ENCODE peak calls at places on chromosomes 13 and 19, in four cellular contexts. One of them, this sample, is unnamed. For H3K4me1, the result is how much of the 10 kb centered on the place peaks cover.

GRCh38 chr13:73989244-73989843 is 144.9 kb downstream of the KLF12 start:
- DNase-seq in tibial artery: no peak
- DNase-seq in neural progenitor cell: no peak
- DNase-seq in tibial nerve: no peak
- DNase-seq in this sample: no peak

GRCh38 chr13:113001251-113002140 is 32.5 kb downstream of the MCF2L start:
- DNase-seq in tibial nerve: no peak
- DNase-seq in neural progenitor cell: peak
- DNase-seq in tibial artery: no peak
- DNase-seq in this sample: no peak

GRCh38 chr19:45899919-45900589 is 2.4 kb downstream of the MYPOP start:
- DNase-seq in neural progenitor cell: no peak
- DNase-seq in tibial nerve: no peak
- DNase-seq in tibial artery: no peak
- DNase-seq in this sample: no peak

GRCh38 chr19:49567722-49568454 is 12.5 kb downstream of the NOSIP start:
- DNase-seq in neural progenitor cell: no peak
- DNase-seq in tibial artery: no peak
- DNase-seq in tibial nerve: no peak
- DNase-seq in this sample: no peak

GRCh38 chr13:47413112-47413511 is 516.3 kb upstream of the HTR2A start:
- DNase-seq in tibial artery: no peak
- DNase-seq in tibial nerve: no peak
- DNase-seq in neural progenitor cell: no peak
- DNase-seq in this sample: no peak

GRCh38 chr13:101289764-101290163 is 126.5 kb downstream of the NALCN start:
- DNase-seq in neural progenitor cell: peak
- DNase-seq in tibial nerve: no peak
- DNase-seq in tibial artery: no peak
- DNase-seq in this sample: no peak

GRCh38 chr13:112652512-112653458 is 37.1 kb upstream of the ATP11A start:
- DNase-seq in tibial nerve: no peak
- DNase-seq in tibial artery: no peak
- DNase-seq in neural progenitor cell: no peak
- DNase-seq in this sample: no peak

GRCh38 chr13:71876648-71877279 is 9.8 kb upstream of the DACH1 start:
- DNase-seq in tibial artery: no peak
- DNase-seq in neural progenitor cell: no peak
- DNase-seq in tibial nerve: no peak
- DNase-seq in this sample: no peak

GRCh38 chr19:18520848-18521691 is 800 bp downstream of the ELL start:
- DNase-seq in tibial nerve: peak
- DNase-seq in tibial artery: peak
- DNase-seq in neural progenitor cell: peak
- DNase-seq in this sample: peak

GRCh38 chr19:7521551-7522071 is 813 bp upstream of the MCOLN1 start:
- DNase-seq in tibial nerve: no peak
- DNase-seq in neural progenitor cell: peak
- DNase-seq in tibial artery: no peak
- DNase-seq in this sample: no peak

GRCh38 chr13:36302289-36302688 is 4.7 kb upstream of the CCDC169 start:
- DNase-seq in neural progenitor cell: no peak
- DNase-seq in tibial nerve: no peak
- DNase-seq in tibial artery: no peak
- DNase-seq in this sample: no peak

GRCh38 chr13:93398167-93398566 is 171.6 kb downstream of the GPC6 start:
- DNase-seq in neural progenitor cell: no peak
- DNase-seq in tibial artery: no peak
- DNase-seq in tibial nerve: no peak
- DNase-seq in this sample: no peak

GRCh38 chr13:43848250-43848649 is 31.3 kb downstream of the CCDC122 start:
- DNase-seq in tibial nerve: no peak
- DNase-seq in neural progenitor cell: no peak
- DNase-seq in tibial artery: no peak
- DNase-seq in this sample: no peak

GRCh38 chr13:98746968-98747367 is 5.5 kb downstream of the SLC15A1 start:
- DNase-seq in tibial artery: no peak
- DNase-seq in neural progenitor cell: no peak
- DNase-seq in tibial nerve: no peak
- DNase-seq in this sample: no peak

GRCh38 chr19:34402074-34402600 is 2.1 kb upstream of the PDCD2L start:
- DNase-seq in tibial artery: no peak
- DNase-seq in neural progenitor cell: no peak
- DNase-seq in tibial nerve: no peak
- DNase-seq in this sample: no peak

GRCh38 chr13:72726721-72727416 is 560 bp downstream of the MZT1 start:
- DNase-seq in tibial artery: peak
- DNase-seq in neural progenitor cell: peak
- DNase-seq in tibial nerve: no peak
- DNase-seq in this sample: peak

GRCh38 chr19:4539697-4540581 is at the start of gene LRG1:
- DNase-seq in tibial nerve: peak
- DNase-seq in tibial artery: peak
- DNase-seq in neural progenitor cell: no peak
- DNase-seq in this sample: no peak

GRCh38 chr19:18785179-18786124 is 5.7 kb downstream of the COMP start:
- DNase-seq in tibial artery: peak
- DNase-seq in tibial nerve: peak
- DNase-seq in neural progenitor cell: peak
- DNase-seq in this sample: peak

GRCh38 chr19:2374808-2375207 is 14.7 kb downstream of the TMPRSS9 start:
- DNase-seq in tibial artery: no peak
- DNase-seq in tibial nerve: no peak
- DNase-seq in neural progenitor cell: no peak
- DNase-seq in this sample: no peak

GRCh38 chr13:65679240-65679639 is 1550.9 kb downstream of the PCDH9 start:
- DNase-seq in neural progenitor cell: no peak
- DNase-seq in tibial artery: no peak
- DNase-seq in tibial nerve: no peak
- DNase-seq in this sample: no peak

GRCh38 chr13:90968510-90968909 is 379.0 kb upstream of the MIR17HG start:
- DNase-seq in neural progenitor cell: peak
- DNase-seq in tibial artery: no peak
- DNase-seq in tibial nerve: no peak
- DNase-seq in this sample: no peak

GRCh38 chr13:94590744-94591143 is 5.2 kb downstream of the TGDS start:
- DNase-seq in tibial artery: no peak
- DNase-seq in tibial nerve: no peak
- DNase-seq in neural progenitor cell: no peak
- DNase-seq in this sample: no peak

GRCh38 chr13:41696163-41697003 is 239.0 kb downstream of the RGCC start:
- DNase-seq in tibial nerve: no peak
- DNase-seq in neural progenitor cell: no peak
- DNase-seq in tibial artery: no peak
- DNase-seq in this sample: no peak

GRCh38 chr13:110006304-110006703 is 219.9 kb upstream of the IRS2 start:
- DNase-seq in tibial nerve: no peak
- DNase-seq in tibial artery: no peak
- DNase-seq in neural progenitor cell: no peak
- DNase-seq in this sample: no peak

GRCh38 chr19:46955114-46955812 is 64.4 kb upstream of the NPAS1 start:
- DNase-seq in tibial nerve: no peak
- DNase-seq in neural progenitor cell: no peak
- DNase-seq in tibial artery: no peak
- DNase-seq in this sample: no peak

GRCh38 chr19:1225451-1226226 is 12.2 kb downstream of the CBARP start:
- DNase-seq in tibial artery: no peak
- DNase-seq in neural progenitor cell: no peak
- DNase-seq in tibial nerve: no peak
- DNase-seq in this sample: no peak

GRCh38 chr13:33493672-33494365 is 208.3 kb upstream of the STARD13 start:
- DNase-seq in tibial artery: no peak
- DNase-seq in tibial nerve: no peak
- DNase-seq in neural progenitor cell: no peak
- DNase-seq in this sample: no peak
- H3K27ac ChIP-seq in tibial artery: peak
- H3K27ac ChIP-seq in tibial nerve: no peak
- H3K27ac ChIP-seq in neural progenitor cell: no peak
- H3K27ac ChIP-seq in this sample: no peak

DNA sequence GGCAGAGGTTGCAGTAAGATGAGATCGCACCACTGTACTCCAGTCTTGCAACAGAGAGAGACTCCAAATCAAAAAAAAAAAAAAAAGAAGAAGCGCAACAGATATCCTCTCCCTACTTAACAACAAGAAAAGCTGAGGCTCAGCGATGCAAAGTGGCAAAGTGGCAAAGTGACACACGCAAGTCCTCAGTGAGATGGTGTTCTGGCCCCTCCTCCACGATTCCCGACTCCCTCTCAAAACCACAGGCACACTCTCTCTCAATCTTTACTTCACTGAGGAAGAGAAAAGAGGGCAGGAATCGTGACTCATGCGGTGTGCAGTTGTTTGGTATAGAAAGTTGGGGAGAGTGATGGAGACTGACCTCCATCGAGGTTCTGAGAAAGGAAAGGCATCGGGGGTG is 12.6 kb downstream of the FFAR2 start:
- DNase-seq in tibial artery: no peak
- DNase-seq in tibial nerve: no peak
- DNase-seq in neural progenitor cell: no peak
- DNase-seq in this sample: no peak
- H3K4me1 ChIP-seq in tibial artery: under half
- H3K4me1 ChIP-seq in tibial nerve: under half
- H3K4me1 ChIP-seq in neural progenitor cell: under half
- H3K4me1 ChIP-seq in this sample: under half

GRCh38 chr13:46210362-46211083 is 1.2 kb upstream of the LRRC63 start:
- DNase-seq in tibial artery: no peak
- DNase-seq in neural progenitor cell: no peak
- DNase-seq in tibial nerve: no peak
- DNase-seq in this sample: no peak
- H3K4me3 ChIP-seq in tibial artery: no peak
- H3K4me3 ChIP-seq in neural progenitor cell: no peak
- H3K4me3 ChIP-seq in tibial nerve: no peak
- H3K4me3 ChIP-seq in this sample: no peak

GRCh38 chr19:10748924-10749434 is 31.1 kb downstream of the DNM2 start:
- DNase-seq in neural progenitor cell: no peak
- DNase-seq in tibial artery: no peak
- DNase-seq in tibial nerve: no peak
- DNase-seq in this sample: no peak
- H3K27ac ChIP-seq in neural progenitor cell: peak
- H3K27ac ChIP-seq in tibial artery: peak
- H3K27ac ChIP-seq in tibial nerve: peak
- H3K27ac ChIP-seq in this sample: peak

GRCh38 chr13:39506559-39507390 is 96.2 kb downstream of the LHFPL6 start:
- DNase-seq in neural progenitor cell: no peak
- DNase-seq in tibial nerve: no peak
- DNase-seq in tibial artery: no peak
- DNase-seq in this sample: no peak
- H3K4me1 ChIP-seq in neural progenitor cell: under half
- H3K4me1 ChIP-seq in tibial nerve: under half
- H3K4me1 ChIP-seq in tibial artery: under half
- H3K4me1 ChIP-seq in this sample: under half

GRCh38 chr19:11261902-11262839 is at the start of gene DOCK6:
- DNase-seq in tibial nerve: no peak
- DNase-seq in neural progenitor cell: peak
- DNase-seq in tibial artery: no peak
- DNase-seq in this sample: no peak
- H3K4me3 ChIP-seq in tibial nerve: peak
- H3K4me3 ChIP-seq in neural progenitor cell: peak
- H3K4me3 ChIP-seq in tibial artery: peak
- H3K4me3 ChIP-seq in this sample: peak

This sample was measured in aorta.